ENCODE peak calls at places on chromosomes 7 and 10, in ten cellular contexts. D, E, I, L, K, G, N, F, P and M are unnamed samples. For H3K27me3 and H3K36me3, the result is how much of the 10 kb centered on the place peaks cover.

GRCh38 chr10:84367256-84367655 is 38.9 kb downstream of the CCSER2 start:
- DNase-seq in D (no peak), E (no peak), I (no peak), L (no peak), K (no peak), G (no peak), N (no peak), F (no peak), P (no peak), M (no peak)

GRCh38 chr7:99201027-99201426 is 6.9 kb downstream of the KPNA7 start:
- DNase-seq in D (no peak), E (no peak), I (peak), L (no peak), K (no peak), G (no peak), N (no peak), F (no peak), P (no peak), M (no peak)

GRCh38 chr7:29564455-29565185 is 985 bp downstream of the PRR15 start:
- DNase-seq in D (peak), E (peak), I (peak), L (peak), K (peak), G (peak), N (peak), F (no peak), P (no peak), M (no peak)

GRCh38 chr10:24162236-24162635 is 46.7 kb upstream of the KIAA1217 start:
- DNase-seq in D (no peak), E (no peak), I (no peak), L (no peak), K (no peak), G (no peak), N (no peak), F (no peak), P (no peak), M (no peak)

GRCh38 chr7:138865843-138866242 is 67.8 kb upstream of the ATP6V0A4 start:
- DNase-seq in D (no peak), E (no peak), I (no peak), L (no peak), K (no peak), G (no peak), N (no peak), F (peak), P (no peak), M (no peak)

GRCh38 chr7:48637382-48637781 is 287.0 kb upstream of the CDC14C start:
- DNase-seq in D (no peak), E (no peak), I (no peak), L (no peak), K (no peak), G (no peak), N (no peak), F (no peak), P (no peak), M (no peak)

GRCh38 chr7:107167483-107168232 is 1.1 kb upstream of the HBP1 start:
- DNase-seq in D (no peak), E (peak), I (peak), L (peak), K (no peak), G (no peak), N (peak), F (peak), P (no peak), M (no peak)

GRCh38 chr10:132114953-132115520 is 49.3 kb downstream of the JAKMIP3 start:
- DNase-seq in D (no peak), E (no peak), I (no peak), L (no peak), K (no peak), G (no peak), N (no peak), F (no peak), P (no peak), M (no peak)

GRCh38 chr7:117124585-117125220 is 171.4 kb downstream of the ST7 start:
- DNase-seq in D (no peak), E (peak), I (peak), L (peak), K (peak), G (peak), N (no peak), F (peak), P (no peak), M (peak)

GRCh38 chr7:131895541-131896173 is 339.2 kb upstream of the PODXL start:
- DNase-seq in D (no peak), E (no peak), I (peak), L (no peak), K (no peak), G (no peak), N (no peak), F (no peak), P (no peak), M (no peak)

GRCh38 chr7:121275204-121275603 is 53.6 kb upstream of the WNT16 start:
- DNase-seq in D (no peak), E (no peak), I (no peak), L (no peak), K (no peak), G (no peak), N (no peak), F (no peak), P (no peak), M (no peak)

GRCh38 chr7:98286093-98286525 is 4.6 kb downstream of the BRI3 start:
- DNase-seq in D (peak), E (peak), I (peak), L (peak), K (peak), G (peak), N (no peak), F (peak), P (peak), M (peak)

GRCh38 chr7:120856621-120857352 is 1.2 kb downstream of the TSPAN12 start:
- DNase-seq in D (no peak), E (peak), I (peak), L (peak), K (peak), G (peak), N (peak), F (peak), P (no peak), M (peak)

GRCh38 chr10:57964371-57964770 is 303.3 kb downstream of the IPMK start:
- DNase-seq in D (no peak), E (peak), I (peak), L (no peak), K (peak), G (no peak), N (no peak), F (no peak), P (no peak), M (no peak)

GRCh38 chr7:39400836-39401235 is 165.4 kb upstream of the YAE1 start:
- DNase-seq in D (no peak), E (no peak), I (no peak), L (no peak), K (no peak), G (no peak), N (no peak), F (no peak), P (no peak), M (no peak)

GRCh38 chr10:11716704-11717103 is 25.5 kb upstream of the ECHDC3 start:
- DNase-seq in D (no peak), E (no peak), I (no peak), L (no peak), K (no peak), G (no peak), N (no peak), F (no peak), P (no peak), M (no peak)

GRCh38 chr7:108605582-108606173 is 36.0 kb downstream of the DNAJB9 start:
- DNase-seq in D (no peak), E (no peak), I (peak), L (no peak), K (no peak), G (no peak), N (no peak), F (no peak), P (no peak), M (no peak)

GRCh38 chr7:66629222-66629658 is 559 bp downstream of the KCTD7 start:
- DNase-seq in D (no peak), E (no peak), I (no peak), L (no peak), K (no peak), G (peak), N (no peak), F (peak), P (no peak), M (no peak)

GRCh38 chr7:128004623-128005022 is 26.6 kb downstream of the LRRC4 start:
- DNase-seq in D (no peak), E (no peak), I (no peak), L (peak), K (no peak), G (no peak), N (no peak), F (no peak), P (no peak), M (no peak)

GRCh38 chr7:5349437-5350173 is 66.9 kb downstream of the SLC29A4 start:
- DNase-seq in D (no peak), E (no peak), I (no peak), L (no peak), K (no peak), G (no peak), N (no peak), F (no peak), P (no peak), M (no peak)

GRCh38 chr10:99527526-99528255 is 5.1 kb upstream of the NKX2-3 start:
- DNase-seq in D (no peak), E (no peak), I (no peak), L (no peak), K (no peak), G (no peak), N (no peak), F (no peak), P (no peak), M (no peak)

GRCh38 chr7:2982831-2983230 is 60.8 kb downstream of the CARD11 start:
- DNase-seq in D (no peak), E (peak), I (no peak), L (no peak), K (no peak), G (no peak), N (no peak), F (no peak), P (no peak), M (no peak)

GRCh38 chr7:74344128-74344496 is 54.9 kb downstream of the CLIP2 start:
- DNase-seq in D (no peak), E (no peak), I (peak), L (no peak), K (no peak), G (no peak), N (no peak), F (no peak), P (no peak), M (no peak)

GRCh38 chr7:55155351-55156117 is 136.7 kb downstream of the EGFR start:
- DNase-seq in D (no peak), E (no peak), I (no peak), L (no peak), K (no peak), G (no peak), N (no peak), F (no peak), P (no peak), M (no peak)

GRCh38 chr10:83012866-83013265 is 1126.4 kb upstream of the GHITM start:
- DNase-seq in D (no peak), E (no peak), I (no peak), L (no peak), K (no peak), G (no peak), N (no peak), F (no peak), P (no peak), M (no peak)

GRCh38 chr7:70607281-70607680 is 524.7 kb upstream of the GALNT17 start:
- DNase-seq in D (no peak), E (no peak), I (no peak), L (no peak), K (no peak), G (no peak), N (no peak), F (no peak), P (no peak), M (no peak)

GRCh38 chr7:102018876-102019275 is 201.4 kb downstream of the CUX1 start:
- DNase-seq in D (no peak), E (no peak), I (no peak), L (no peak), K (no peak), G (no peak), N (no peak), F (no peak), P (no peak), M (no peak)

GRCh38 chr7:152553671-152554317 is 118.0 kb upstream of the KMT2C start:
- DNase-seq in D (no peak), E (no peak), I (no peak), L (no peak), K (no peak), G (no peak), N (no peak), F (peak), P (no peak), M (no peak)

GRCh38 chr7:50687096-50687495 is 95.6 kb downstream of the GRB10 start:
- DNase-seq in D (no peak), E (no peak), I (no peak), L (no peak), K (no peak), G (no peak), N (no peak), F (no peak), P (no peak), M (no peak)

GRCh38 chr7:134941185-134941900 is 45.0 kb upstream of the AGBL3 start:
- DNase-seq in D (no peak), E (no peak), I (peak), L (no peak), K (no peak), G (no peak), N (no peak), F (no peak), P (no peak), M (no peak)

GRCh38 chr10:80454526-80455460 is 683 bp downstream of the TSPAN14 start:
- DNase-seq in D (peak), E (peak), I (no peak), L (no peak), K (peak), G (peak), N (no peak), F (peak), P (no peak), M (no peak)
- TF ChIP-seq POLR2A in D (no peak), E (peak), I (no peak), L (no peak), K (no peak), G (peak), N (no peak), F (no peak), P (no peak), M (no peak)

GRCh38 chr10:117550599-117551321 is 8.2 kb downstream of the EMX2 start:
- DNase-seq in D (no peak), E (no peak), I (no peak), L (no peak), K (no peak), G (no peak), N (no peak), F (no peak), P (no peak), M (no peak)
- H3K27me3 ChIP-seq in D (under half), E (under half), I (half or more), L (under half), K (half or more), G (half or more), N (half or more), F (under half), P (under half), M (half or more)

GRCh38 chr10:46001187-46001756 is 29.0 kb downstream of the TIMM23 start:
- DNase-seq in D (no peak), E (no peak), I (no peak), L (no peak), K (no peak), G (no peak), N (no peak), F (peak), P (no peak), M (no peak)
- H3K36me3 ChIP-seq in D (under half), E (under half), I (under half), L (under half), K (under half), G (half or more), N (under half), F (half or more), P (half or more), M (under half)

GRCh38 chr10:74151057-74151878 is at the start of gene ADK:
- DNase-seq in D (peak), E (peak), I (peak), L (peak), K (peak), G (peak), N (peak), F (peak), P (peak), M (peak)

GRCh38 chr10:74151879-74152722 is 1.1 kb downstream of the ADK start:
- DNase-seq in D (no peak), E (no peak), I (no peak), L (no peak), K (no peak), G (no peak), N (no peak), F (no peak), P (no peak), M (no peak)

GRCh38 chr10:74153123-74153522 is 2.1 kb downstream of the ADK start:
- DNase-seq in D (no peak), E (peak), I (peak), L (peak), K (no peak), G (no peak), N (no peak), F (peak), P (no peak), M (no peak)

GRCh38 chr10:74153676-74154075 is 2.7 kb downstream of the ADK start:
- DNase-seq in D (no peak), E (no peak), I (no peak), L (no peak), K (no peak), G (no peak), N (no peak), F (no peak), P (no peak), M (no peak)

DNA sequence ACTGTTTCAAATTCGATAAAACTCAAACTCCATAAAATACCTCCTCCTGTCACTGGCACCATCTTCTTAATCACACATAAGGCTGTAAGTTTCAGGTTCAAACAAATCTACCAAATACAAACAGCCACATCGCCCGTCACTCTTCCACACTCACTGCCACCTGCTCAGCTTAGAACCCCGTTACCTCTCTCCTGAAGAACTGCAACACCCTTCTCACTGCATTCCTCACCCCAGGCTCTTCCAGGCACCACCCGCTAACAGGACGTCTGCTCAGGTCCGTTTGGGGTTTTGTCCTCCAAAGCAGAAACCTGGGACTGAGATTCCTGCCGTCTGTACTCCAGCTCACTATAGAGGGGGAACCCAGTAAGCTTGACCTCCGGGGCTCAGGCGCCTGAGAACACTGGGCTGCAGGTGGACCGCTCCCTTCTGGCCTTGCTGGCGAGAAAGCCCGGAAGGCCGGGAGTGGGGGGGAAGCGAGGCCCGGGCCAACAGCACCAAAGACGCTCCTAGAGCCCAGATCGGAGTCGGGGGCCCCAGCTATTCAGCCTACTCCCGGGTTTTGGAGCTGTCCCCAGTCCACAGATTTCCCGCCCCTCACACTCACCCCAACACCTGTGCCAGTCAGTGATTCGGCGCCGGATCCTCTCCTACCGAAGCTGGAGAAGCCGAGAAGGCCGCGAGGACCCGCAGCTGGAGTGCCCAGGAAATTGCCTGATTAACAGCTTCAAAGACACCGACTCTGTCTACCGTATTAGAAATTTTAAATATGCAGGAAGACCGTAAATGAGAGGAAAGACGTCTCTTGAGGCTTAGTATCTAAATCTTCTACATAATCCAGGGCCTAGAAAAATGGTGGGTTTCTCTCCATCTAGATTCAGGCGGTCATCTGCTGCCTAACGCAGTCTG is at the start of gene AP3M1:
- DNase-seq in D (peak), E (peak), I (no peak), L (no peak), K (peak), G (peak), N (peak), F (peak), P (peak), M (peak)
- TF ChIP-seq POLR2A in D (peak), E (no peak), I (no peak), L (no peak), K (no peak), G (peak), N (no peak), F (peak), P (no peak), M (no peak)

DNA sequence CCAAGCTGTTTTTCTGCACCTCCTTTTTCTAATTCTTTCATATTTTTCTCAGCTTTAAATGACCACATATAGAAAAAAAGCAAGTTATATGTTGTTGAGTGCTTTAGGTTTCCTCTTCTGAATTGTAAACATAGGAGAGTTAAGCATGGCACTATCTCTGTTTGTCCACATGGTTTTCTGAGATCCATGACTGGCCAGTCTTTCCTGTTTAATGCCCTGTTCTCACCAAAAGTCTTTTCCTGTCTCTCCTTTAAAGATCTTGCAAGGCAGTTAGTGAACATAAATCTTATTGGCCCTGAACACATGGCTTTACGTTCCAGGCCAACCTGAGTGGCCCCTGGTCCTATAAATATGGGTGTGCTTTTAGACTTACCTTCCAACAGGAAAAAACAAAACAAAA is 19.4 kb downstream of the TRPV5 start:
- DNase-seq in D (no peak), E (no peak), I (no peak), L (no peak), K (no peak), G (no peak), N (peak), F (no peak), P (no peak), M (no peak)
- H3K27me3 ChIP-seq in D (under half), E (under half), I (under half), L (under half), K (under half), G (under half), N (under half), F (under half), P (under half), M (under half)

GRCh38 chr7:41969713-41970112 is 266.8 kb upstream of the INHBA start:
- DNase-seq in D (no peak), E (no peak), I (peak), L (no peak), K (no peak), G (no peak), N (no peak), F (no peak), P (no peak), M (no peak)

GRCh38 chr7:41964354-41964753 is 261.5 kb upstream of the INHBA start:
- DNase-seq in D (no peak), E (no peak), I (no peak), L (no peak), K (no peak), G (no peak), N (no peak), F (no peak), P (peak), M (no peak)

GRCh38 chr7:41964849-41965745 is 262.2 kb upstream of the INHBA start:
- DNase-seq in D (no peak), E (no peak), I (no peak), L (no peak), K (no peak), G (no peak), N (no peak), F (no peak), P (peak), M (no peak)

GRCh38 chr7:41967156-41967555 is 264.3 kb upstream of the INHBA start:
- DNase-seq in D (no peak), E (no peak), I (peak), L (no peak), K (no peak), G (no peak), N (no peak), F (no peak), P (no peak), M (no peak)

GRCh38 chr7:41965951-41966505 is 263.1 kb upstream of the INHBA start:
- DNase-seq in D (no peak), E (no peak), I (no peak), L (no peak), K (no peak), G (no peak), N (no peak), F (no peak), P (no peak), M (no peak)
- H3K36me3 ChIP-seq in D (under half), E (under half), I (under half), L (under half), K (under half), G (under half), N (under half), F (under half), P (under half), M (under half)